ENCODE peak calls at places on chromosomes 1 and 21, in seven cellular contexts. One of them, this sample, is unnamed.

GRCh38 chr1:61047061-61047460 is 35.3 kb upstream of the NFIA start:
- DNase-seq in lung: no peak
- DNase-seq in IMR-90: no peak
- DNase-seq in esophagus squamous epithelium: no peak
- DNase-seq in testis: no peak
- DNase-seq in K562: no peak
- DNase-seq in cardiac muscle cell: no peak
- DNase-seq in this sample: no peak

GRCh38 chr1:16125483-16125882 is 30.4 kb downstream of the EPHA2 start:
- DNase-seq in lung: no peak
- DNase-seq in IMR-90: no peak
- DNase-seq in esophagus squamous epithelium: no peak
- DNase-seq in testis: no peak
- DNase-seq in K562: no peak
- DNase-seq in cardiac muscle cell: no peak
- DNase-seq in this sample: no peak

GRCh38 chr1:157566484-157567300 is 14.4 kb upstream of the FCRL5 start:
- DNase-seq in lung: no peak
- DNase-seq in IMR-90: no peak
- DNase-seq in esophagus squamous epithelium: no peak
- DNase-seq in testis: no peak
- DNase-seq in K562: no peak
- DNase-seq in cardiac muscle cell: no peak
- DNase-seq in this sample: no peak

GRCh38 chr1:56060901-56061300 is 518.5 kb downstream of the PLPP3 start:
- DNase-seq in lung: no peak
- DNase-seq in IMR-90: peak; percentile 82
- DNase-seq in esophagus squamous epithelium: no peak
- DNase-seq in testis: no peak
- DNase-seq in K562: no peak
- DNase-seq in cardiac muscle cell: no peak
- DNase-seq in this sample: no peak

GRCh38 chr1:96837817-96838216 is 116.2 kb downstream of the PTBP2 start:
- DNase-seq in lung: no peak
- DNase-seq in IMR-90: no peak
- DNase-seq in esophagus squamous epithelium: no peak
- DNase-seq in testis: no peak
- DNase-seq in K562: no peak
- DNase-seq in cardiac muscle cell: no peak
- DNase-seq in this sample: no peak

GRCh38 chr1:216186131-216186530 is 237.1 kb downstream of the USH2A start:
- DNase-seq in lung: no peak
- DNase-seq in IMR-90: no peak
- DNase-seq in esophagus squamous epithelium: no peak
- DNase-seq in testis: no peak
- DNase-seq in K562: no peak
- DNase-seq in cardiac muscle cell: no peak
- DNase-seq in this sample: peak; percentile 20

GRCh38 chr1:75794382-75794781 is 2.3 kb upstream of the MSH4 start:
- DNase-seq in lung: no peak
- DNase-seq in IMR-90: no peak
- DNase-seq in esophagus squamous epithelium: no peak
- DNase-seq in testis: no peak
- DNase-seq in K562: no peak
- DNase-seq in cardiac muscle cell: no peak
- DNase-seq in this sample: no peak

GRCh38 chr1:4564083-4564482 is 90.3 kb upstream of the AJAP1 start:
- DNase-seq in lung: no peak
- DNase-seq in IMR-90: no peak
- DNase-seq in esophagus squamous epithelium: no peak
- DNase-seq in testis: no peak
- DNase-seq in K562: no peak
- DNase-seq in cardiac muscle cell: no peak
- DNase-seq in this sample: no peak

GRCh38 chr21:45549670-45550463 is 7.6 kb upstream of the SLC19A1 start:
- DNase-seq in lung: no peak
- DNase-seq in IMR-90: no peak
- DNase-seq in esophagus squamous epithelium: no peak
- DNase-seq in testis: no peak
- DNase-seq in K562: no peak
- DNase-seq in cardiac muscle cell: no peak
- DNase-seq in this sample: no peak

GRCh38 chr1:14549897-14550635 is 48.4 kb upstream of the KAZN start:
- DNase-seq in lung: no peak
- DNase-seq in IMR-90: no peak
- DNase-seq in esophagus squamous epithelium: no peak
- DNase-seq in testis: no peak
- DNase-seq in K562: no peak
- DNase-seq in cardiac muscle cell: no peak
- DNase-seq in this sample: no peak

GRCh38 chr1:86138746-86139145 is 17.8 kb downstream of the COL24A1 start:
- DNase-seq in lung: no peak
- DNase-seq in IMR-90: peak; percentile 83
- DNase-seq in esophagus squamous epithelium: no peak
- DNase-seq in testis: no peak
- DNase-seq in K562: no peak
- DNase-seq in cardiac muscle cell: no peak
- DNase-seq in this sample: no peak

GRCh38 chr1:164560076-164560475 is 1.1 kb downstream of the PBX1 start:
- DNase-seq in lung: no peak
- DNase-seq in IMR-90: no peak
- DNase-seq in esophagus squamous epithelium: no peak
- DNase-seq in testis: no peak
- DNase-seq in K562: no peak
- DNase-seq in cardiac muscle cell: no peak
- DNase-seq in this sample: no peak

GRCh38 chr21:27372381-27372780 is 405.5 kb upstream of the ADAMTS5 start:
- DNase-seq in lung: no peak
- DNase-seq in IMR-90: no peak
- DNase-seq in esophagus squamous epithelium: no peak
- DNase-seq in testis: no peak
- DNase-seq in K562: no peak
- DNase-seq in cardiac muscle cell: peak; percentile 29
- DNase-seq in this sample: no peak

GRCh38 chr1:87113313-87113712 is 198.9 kb downstream of the HS2ST1 start:
- DNase-seq in lung: no peak
- DNase-seq in IMR-90: peak; percentile 85
- DNase-seq in esophagus squamous epithelium: no peak
- DNase-seq in testis: no peak
- DNase-seq in K562: no peak
- DNase-seq in cardiac muscle cell: peak; percentile 90
- DNase-seq in this sample: peak; percentile 56

GRCh38 chr1:76865696-76866291 is 1.5 kb upstream of the ST6GALNAC5 start:
- DNase-seq in lung: no peak
- DNase-seq in IMR-90: no peak
- DNase-seq in esophagus squamous epithelium: no peak
- DNase-seq in testis: no peak
- DNase-seq in K562: no peak
- DNase-seq in cardiac muscle cell: no peak
- DNase-seq in this sample: no peak

GRCh38 chr1:110477041-110477440 is 26.1 kb downstream of the PROK1 start:
- DNase-seq in lung: no peak
- DNase-seq in IMR-90: peak; percentile 87
- DNase-seq in esophagus squamous epithelium: no peak
- DNase-seq in testis: peak; percentile 41
- DNase-seq in K562: peak; percentile 42
- DNase-seq in cardiac muscle cell: peak; percentile 52
- DNase-seq in this sample: no peak

GRCh38 chr1:165703648-165704047 is 5.3 kb upstream of the ALDH9A1 start:
- DNase-seq in lung: no peak
- DNase-seq in IMR-90: no peak
- DNase-seq in esophagus squamous epithelium: no peak
- DNase-seq in testis: no peak
- DNase-seq in K562: no peak
- DNase-seq in cardiac muscle cell: no peak
- DNase-seq in this sample: no peak

GRCh38 chr1:100719490-100719889 is at the start of gene VCAM1:
- DNase-seq in lung: no peak
- DNase-seq in IMR-90: peak; percentile 57
- DNase-seq in esophagus squamous epithelium: no peak
- DNase-seq in testis: peak; percentile 38
- DNase-seq in K562: no peak
- DNase-seq in cardiac muscle cell: peak; percentile 61
- DNase-seq in this sample: no peak

GRCh38 chr1:246271516-246271915 is 235.6 kb downstream of the SMYD3 start:
- DNase-seq in lung: no peak
- DNase-seq in IMR-90: peak; percentile 53
- DNase-seq in esophagus squamous epithelium: no peak
- DNase-seq in testis: no peak
- DNase-seq in K562: no peak
- DNase-seq in cardiac muscle cell: peak; percentile 65
- DNase-seq in this sample: no peak

DNA sequence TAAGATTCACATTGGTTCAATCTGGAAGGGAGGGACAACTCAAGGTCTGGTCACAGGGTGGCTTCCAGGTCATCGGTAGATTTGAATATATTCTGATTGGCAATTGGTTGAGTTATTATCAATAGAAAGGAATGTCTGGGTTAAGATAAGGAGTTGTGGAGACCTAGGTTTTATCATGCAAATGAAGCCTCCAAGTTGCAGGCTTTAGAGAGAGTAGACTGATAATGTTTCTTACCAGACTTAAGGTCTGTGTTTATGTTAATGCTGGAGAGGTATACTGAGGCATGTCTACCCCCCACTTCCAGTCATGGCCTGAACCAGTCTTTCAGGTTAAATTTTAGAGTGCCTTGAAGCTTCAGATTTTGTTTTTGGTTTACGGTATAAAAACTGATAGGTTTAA is 29.7 kb downstream of the USP25 start:
- DNase-seq in lung: no peak
- DNase-seq in IMR-90: no peak
- DNase-seq in esophagus squamous epithelium: no peak
- DNase-seq in testis: no peak
- DNase-seq in K562: no peak
- DNase-seq in cardiac muscle cell: no peak
- DNase-seq in this sample: no peak
- H3K36me3 ChIP-seq in lung: no peaks in the 10 kb centered on the region
- H3K36me3 ChIP-seq in IMR-90: no peaks in the 10 kb centered on the region
- H3K36me3 ChIP-seq in esophagus squamous epithelium: no peaks in the 10 kb centered on the region
- H3K36me3 ChIP-seq in testis: no peaks in the 10 kb centered on the region
- H3K36me3 ChIP-seq in K562: peaks cover 25% of the 10 kb centered on the region
- H3K36me3 ChIP-seq in cardiac muscle cell: no peaks in the 10 kb centered on the region
- H3K36me3 ChIP-seq in this sample: no peaks in the 10 kb centered on the region

DNA sequence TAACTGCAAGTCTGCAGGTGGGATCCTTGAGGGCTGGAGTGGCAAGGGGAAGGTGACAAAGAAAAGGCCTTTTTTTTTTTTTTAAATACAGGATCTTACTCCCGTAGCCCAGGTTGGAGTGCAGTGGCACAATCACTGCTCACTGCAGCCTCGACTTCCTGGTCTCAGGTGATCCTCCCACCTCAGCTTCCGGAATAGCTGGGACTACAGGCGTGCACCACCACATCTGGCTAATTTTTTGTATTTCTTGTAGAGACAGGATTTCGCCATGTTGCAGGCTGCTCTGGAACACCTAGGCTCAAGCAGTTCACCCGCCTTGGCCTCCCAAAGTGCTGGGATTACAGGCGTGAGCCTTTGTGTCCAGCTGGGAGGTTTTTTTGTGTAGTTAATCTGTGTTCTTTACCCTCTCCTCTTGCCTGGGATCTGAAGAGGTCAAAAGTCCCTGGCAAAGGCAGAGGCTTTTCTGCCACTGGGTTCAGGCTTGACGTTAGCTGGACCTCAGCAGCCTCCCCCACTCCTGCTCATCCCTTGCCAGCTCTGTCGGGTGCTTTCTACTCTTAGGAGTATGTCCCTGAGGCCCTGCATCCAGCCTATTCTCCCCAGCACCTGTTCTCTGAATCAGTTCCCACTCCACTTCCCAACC is 5.2 kb downstream of the IL6R start:
- DNase-seq in lung: no peak
- DNase-seq in IMR-90: no peak
- DNase-seq in esophagus squamous epithelium: no peak
- DNase-seq in testis: peak; percentile 72
- DNase-seq in K562: no peak
- DNase-seq in cardiac muscle cell: no peak
- DNase-seq in this sample: no peak
- H3K27ac ChIP-seq in lung: no peak overlapping the region
- H3K27ac ChIP-seq in IMR-90: no peak overlapping the region
- H3K27ac ChIP-seq in esophagus squamous epithelium: peak overlapping the region; percentile 47
- H3K27ac ChIP-seq in testis: no peak overlapping the region
- H3K27ac ChIP-seq in K562: no peak overlapping the region
- H3K27ac ChIP-seq in cardiac muscle cell: no peak overlapping the region
- H3K27ac ChIP-seq in this sample: no peak overlapping the region

DNA sequence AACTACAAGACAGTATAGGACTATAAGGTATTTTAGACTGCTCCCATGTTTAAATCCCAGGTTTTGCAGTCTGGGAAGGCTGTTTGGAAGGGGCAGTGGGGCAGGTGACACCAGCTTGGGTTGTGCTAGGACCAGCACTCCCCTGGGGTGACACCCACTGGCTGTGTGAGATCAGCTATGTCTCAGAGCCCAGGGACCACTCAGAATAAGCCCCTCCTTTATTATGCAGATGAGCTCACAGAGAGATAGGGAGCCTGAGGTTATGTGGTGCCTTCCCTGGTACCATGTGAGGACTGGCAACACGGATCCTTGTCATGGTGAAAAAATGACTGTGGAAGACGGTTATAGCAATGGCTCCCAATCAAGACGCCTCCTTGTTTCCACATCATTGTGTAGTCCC is 71.0 kb downstream of the NENF start:
- DNase-seq in lung: no peak
- DNase-seq in IMR-90: no peak
- DNase-seq in esophagus squamous epithelium: no peak
- DNase-seq in testis: no peak
- DNase-seq in K562: peak; percentile 62
- DNase-seq in cardiac muscle cell: no peak
- DNase-seq in this sample: no peak
- H3K36me3 ChIP-seq in lung: no peaks in the 10 kb centered on the region
- H3K36me3 ChIP-seq in IMR-90: no peaks in the 10 kb centered on the region
- H3K36me3 ChIP-seq in esophagus squamous epithelium: no peaks in the 10 kb centered on the region
- H3K36me3 ChIP-seq in testis: no peaks in the 10 kb centered on the region
- H3K36me3 ChIP-seq in K562: no peaks in the 10 kb centered on the region
- H3K36me3 ChIP-seq in cardiac muscle cell: no peaks in the 10 kb centered on the region
- H3K36me3 ChIP-seq in this sample: no peaks in the 10 kb centered on the region

DNA sequence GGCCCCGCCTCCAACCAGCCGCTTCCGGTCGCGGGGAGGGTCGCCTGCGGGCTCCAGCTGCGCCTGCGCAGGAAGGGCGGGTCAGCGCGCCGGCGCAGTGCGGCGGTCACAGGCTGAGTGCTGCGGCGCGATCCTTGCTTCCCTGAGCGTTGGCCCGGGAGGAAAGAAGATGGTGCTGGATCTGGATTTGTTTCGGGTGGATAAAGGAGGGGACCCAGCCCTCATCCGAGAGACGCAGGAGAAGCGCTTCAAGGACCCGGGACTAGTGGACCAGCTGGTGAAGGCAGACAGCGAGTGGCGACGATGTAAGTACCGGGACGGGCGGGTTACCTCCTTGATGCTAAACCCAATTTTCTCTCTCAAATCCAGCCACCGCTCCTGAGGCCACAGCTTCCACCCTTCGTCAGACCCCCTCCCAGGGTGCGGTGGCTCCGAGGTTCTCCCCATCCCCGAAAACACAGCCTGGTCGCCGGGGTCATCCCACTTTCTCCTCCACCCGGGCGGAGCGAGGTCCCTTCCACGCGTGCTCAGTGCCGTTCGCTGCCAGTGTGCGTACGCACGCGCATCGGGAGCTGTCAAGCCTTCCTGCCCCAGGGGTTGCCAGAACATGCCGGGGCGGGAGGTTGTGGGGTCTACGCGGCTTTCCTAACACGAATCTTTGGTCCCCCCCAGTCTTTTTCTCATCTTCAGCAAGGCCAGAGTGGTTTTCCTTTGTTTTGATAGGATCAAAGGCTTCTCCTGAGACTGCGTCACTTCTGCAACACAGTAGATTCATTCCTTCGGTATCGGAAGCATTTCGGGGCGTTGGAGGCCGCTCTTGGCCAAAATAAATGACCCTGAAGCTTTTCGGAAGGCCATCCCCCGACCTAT is at the start of gene SARS1:
- DNase-seq in lung: peak; percentile 86
- DNase-seq in IMR-90: peak; percentile 80
- DNase-seq in esophagus squamous epithelium: no peak
- DNase-seq in testis: peak; percentile 90
- DNase-seq in K562: peak; percentile 99
- DNase-seq in cardiac muscle cell: peak; percentile 90
- DNase-seq in this sample: peak; percentile 86
- H3K27ac ChIP-seq in lung: peak within 1 kb of the TSS; percentile 78
- H3K27ac ChIP-seq in IMR-90: peak within 1 kb of the TSS; percentile 86
- H3K27ac ChIP-seq in esophagus squamous epithelium: peak within 1 kb of the TSS; percentile 97
- H3K27ac ChIP-seq in testis: peak within 1 kb of the TSS; percentile 94
- H3K27ac ChIP-seq in K562: peak within 1 kb of the TSS; percentile 80
- H3K27ac ChIP-seq in cardiac muscle cell: peak within 1 kb of the TSS; percentile 78
- H3K27ac ChIP-seq in this sample: peak within 1 kb of the TSS; percentile 49

This sample was measured in SJCRH30.